ENCODE peak calls at places on chromosomes 16 and 17, in six cellular contexts. F, N, M, S, Y and O are unnamed samples.

GRCh38 chr16:3938471-3938842 is 57.9 kb upstream of the CREBBP start:
- DNase-seq in Y (no peak), M (no peak), S (no peak), N (no peak), F (peak; percentile 62), O (no peak)

GRCh38 chr16:48384305-48384981 is 770 bp downstream of the SIAH1 start:
- DNase-seq in M (peak; percentile 73), F (peak; percentile 85), N (no peak), S (peak; percentile 78), Y (peak; percentile 80), O (peak; percentile 57)

GRCh38 chr17:14197582-14197981 is 39.1 kb downstream of the CDRT15 start:
- DNase-seq in M (no peak), F (no peak), N (peak; percentile 39), Y (no peak), S (no peak), O (no peak)

GRCh38 chr17:29592850-29593545 is at the start of gene ANKRD13B:
- DNase-seq in N (no peak), Y (peak; percentile 64), F (peak; percentile 73), M (peak; percentile 24), S (no peak), O (peak; percentile 56)

GRCh38 chr16:2468725-2469398 is 2.2 kb upstream of the NTN3 start:
- DNase-seq in S (no peak), Y (no peak), N (no peak), M (no peak), F (no peak), O (peak; percentile 33)

GRCh38 chr16:84379008-84379730 is 10.8 kb downstream of the ATP2C2 start:
- DNase-seq in Y (peak; percentile 71), N (no peak), M (no peak), F (peak; percentile 79), S (no peak), O (no peak)

GRCh38 chr17:7626956-7627249 is 718 bp downstream of the SAT2 start:
- DNase-seq in Y (no peak), M (peak; percentile 10), S (no peak), F (no peak), N (no peak), O (no peak)

GRCh38 chr16:70703041-70703834 is 17.4 kb upstream of the MTSS2 start:
- DNase-seq in F (no peak), N (no peak), S (peak; percentile 96), Y (no peak), M (peak; percentile 94), O (no peak)

GRCh38 chr17:352421-353212 is at the start of gene RPH3AL:
- DNase-seq in S (no peak), N (no peak), Y (peak; percentile 87), F (peak; percentile 89), M (no peak), O (peak; percentile 93)

GRCh38 chr16:83961591-83961990 is 6.5 kb upstream of the NECAB2 start:
- DNase-seq in S (no peak), M (no peak), N (no peak), F (no peak), Y (no peak), O (no peak)

GRCh38 chr16:57156351-57156703 is 29.5 kb downstream of the PSME3IP1 start:
- DNase-seq in M (no peak), N (no peak), F (no peak), Y (no peak), S (no peak), O (no peak)

GRCh38 chr16:89275837-89276720 is 58.6 kb downstream of the ZNF778 start:
- DNase-seq in Y (no peak), F (peak; percentile 62), S (no peak), N (no peak), M (no peak), O (no peak)

GRCh38 chr16:807345-808251 is 7.1 kb upstream of the GNG13 start:
- DNase-seq in F (peak; percentile 97), S (peak; percentile 95), M (peak; percentile 88), N (peak; percentile 72), Y (peak; percentile 96), O (peak; percentile 92)

GRCh38 chr16:67563708-67564468 is 1.6 kb downstream of the CTCF start:
- DNase-seq in F (no peak), Y (peak; percentile 68), S (peak; percentile 81), N (no peak), M (peak; percentile 93), O (peak; percentile 78)

GRCh38 chr17:43531955-43532354 is 14.2 kb downstream of the ETV4 start:
- DNase-seq in M (no peak), Y (no peak), S (no peak), F (peak; percentile 31), N (no peak), O (no peak)

GRCh38 chr16:85094176-85094805 is 18.0 kb downstream of the CIBAR2 start:
- DNase-seq in N (no peak), S (no peak), Y (no peak), F (no peak), M (no peak), O (no peak)

GRCh38 chr17:59791603-59792457 is 84.4 kb downstream of the VMP1 start:
- DNase-seq in M (no peak), N (no peak), F (no peak), S (no peak), Y (no peak), O (no peak)

GRCh38 chr17:18191967-18192366 is 8.3 kb downstream of the ALKBH5 start:
- DNase-seq in M (no peak), S (no peak), Y (no peak), F (no peak), N (no peak), O (no peak)

GRCh38 chr17:18362509-18363020 is 785 bp downstream of the SHMT1 start:
- DNase-seq in N (no peak), S (peak; percentile 76), Y (peak; percentile 82), M (peak; percentile 41), F (peak; percentile 86), O (peak; percentile 68)

GRCh38 chr17:79969906-79970305 is 65.8 kb downstream of the TBC1D16 start:
- DNase-seq in F (no peak), M (no peak), Y (no peak), N (no peak), S (no peak), O (no peak)

GRCh38 chr16:53968454-53968853 is 264.5 kb downstream of the FTO start:
- DNase-seq in S (no peak), N (no peak), F (no peak), M (no peak), Y (no peak), O (no peak)

GRCh38 chr17:40440166-40440565 is 3.1 kb upstream of the IGFBP4 start:
- DNase-seq in M (no peak), N (no peak), S (peak; percentile 61), Y (no peak), F (no peak), O (no peak)

GRCh38 chr17:71337903-71338302 is 782.9 kb upstream of the SOX9 start:
- DNase-seq in Y (no peak), N (no peak), S (no peak), M (peak; percentile 66), F (no peak), O (no peak)

GRCh38 chr17:75832164-75832651 is 12.0 kb downstream of the UNC13D start:
- DNase-seq in Y (peak; percentile 69), N (peak; percentile 13), S (no peak), F (peak; percentile 67), M (peak; percentile 61), O (peak; percentile 10)

GRCh38 chr16:1708083-1708767 is 2.2 kb downstream of the MAPK8IP3 start:
- DNase-seq in F (no peak), S (no peak), M (no peak), N (no peak), Y (no peak), O (no peak)

GRCh38 chr17:32960815-32961214 is 30.8 kb upstream of the SPACA3 start:
- DNase-seq in N (no peak), S (no peak), F (no peak), M (no peak), Y (no peak), O (no peak)

GRCh38 chr17:1752425-1752941 is 9.4 kb upstream of the SERPINF1 start:
- DNase-seq in S (no peak), N (no peak), F (peak; percentile 89), M (no peak), Y (peak; percentile 84), O (no peak)

GRCh38 chr17:79510071-79510470 is 100.8 kb downstream of the RBFOX3 start:
- DNase-seq in Y (no peak), M (no peak), S (no peak), N (no peak), F (no peak), O (no peak)

GRCh38 chr17:31424944-31425582 is 33.6 kb downstream of the RAB11FIP4 start:
- DNase-seq in N (no peak), Y (no peak), M (no peak), F (no peak), S (no peak), O (peak; percentile 18)

GRCh38 chr17:47720754-47721533 is 12.1 kb upstream of the TBX21 start:
- DNase-seq in F (no peak), Y (no peak), S (no peak), M (no peak), N (peak; percentile 66), O (peak; percentile 22)
- TF ChIP-seq CTCF in F (no peak), Y (no peak), S (no peak), M (no peak), N (no peak), O (no peak)

GRCh38 chr16:64455275-64455674 is 666.6 kb downstream of the CDH11 start:
- DNase-seq in Y (no peak), M (peak; percentile 66), S (no peak), N (no peak), F (no peak), O (no peak)
- TF ChIP-seq CTCF in Y (no peak), M (peak; percentile 41), S (peak; percentile 9), N (no peak), F (peak; percentile 20), O (peak; percentile 6)

GRCh38 chr16:69106491-69107291 is 1.2 kb downstream of the HAS3 start:
- DNase-seq in Y (no peak), M (no peak), N (no peak), F (no peak), S (peak; percentile 60), O (no peak)

GRCh38 chr16:69108905-69109252 is 3.4 kb downstream of the HAS3 start:
- DNase-seq in S (peak; percentile 39), M (no peak), Y (no peak), F (peak; percentile 45), N (no peak), O (no peak)

GRCh38 chr16:69107311-69107962 is 2.0 kb downstream of the HAS3 start:
- DNase-seq in N (no peak), Y (peak; percentile 67), F (peak; percentile 80), S (peak; percentile 65), M (peak; percentile 15), O (peak; percentile 48)

GRCh38 chr16:69108069-69108904 is 2.8 kb downstream of the HAS3 start:
- DNase-seq in F (peak; percentile 63), M (no peak), Y (no peak), N (no peak), S (peak; percentile 28), O (no peak)

GRCh38 chr16:69105501-69106361 is at the start of gene HAS3:
- DNase-seq in Y (peak; percentile 81), S (no peak), N (no peak), M (peak; percentile 53), F (peak; percentile 90), O (peak; percentile 61)
- TF ChIP-seq CTCF in Y (peak; percentile 15), S (no peak), N (no peak), M (no peak), F (peak; percentile 19), O (peak; percentile 36)

DNA sequence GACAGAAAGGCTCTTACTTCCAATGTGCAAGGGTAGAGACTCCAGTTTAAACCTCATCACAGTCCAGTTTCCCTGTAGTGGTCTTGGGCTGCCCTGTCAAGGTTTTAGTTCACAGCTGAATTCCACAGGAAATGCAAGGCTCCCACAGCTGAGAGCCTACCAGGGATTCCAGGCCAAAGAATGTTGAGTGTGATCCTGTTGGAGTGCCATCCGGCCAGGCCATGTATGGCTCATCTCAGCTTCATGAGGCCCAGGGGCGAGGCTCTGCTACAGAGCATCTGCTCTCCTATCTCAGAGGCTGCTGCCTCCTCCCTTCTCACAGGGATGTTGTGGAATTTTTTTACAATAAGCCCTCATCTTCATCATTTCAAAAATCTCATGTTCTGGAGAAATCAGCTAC is 239.8 kb upstream of the CCL2 start:
- DNase-seq in M (no peak), N (no peak), S (no peak), F (no peak), Y (no peak), O (no peak)
- TF ChIP-seq CTCF in M (no peak), N (no peak), S (no peak), F (no peak), Y (no peak), O (no peak)